ENCODE peak calls at places on chromosomes 7 and 10, in ten cellular contexts. Z, N, V, Q, C, J, H, L, X and G are unnamed samples.
A peak's percentile ranks its signal among the peaks of the same experiment; 100 is the strongest.

GRCh38 chr10:24360286-24361127 is 151.6 kb downstream of the KIAA1217 start:
- DNase-seq in C (peak; percentile 83), X (peak; percentile 40), H (peak; percentile 25), Z (peak; percentile 37), V (peak; percentile 83), L (peak; percentile 71), J (no peak), Q (peak; percentile 64), N (peak; percentile 71), G (peak; percentile 75)

GRCh38 chr10:12509016-12509793 is 159.9 kb downstream of the CAMK1D start:
- DNase-seq in H (no peak), X (no peak), C (peak; percentile 4), J (no peak), V (no peak), Q (no peak), Z (no peak), N (no peak), L (no peak), G (peak; percentile 66)

GRCh38 chr10:123570898-123571515 is 95.1 kb upstream of the GPR26 start:
- DNase-seq in J (no peak), X (no peak), Z (no peak), Q (no peak), N (no peak), V (no peak), L (no peak), H (no peak), C (peak; percentile 28), G (no peak)

GRCh38 chr10:68665841-68666240 is 55.2 kb upstream of the CCAR1 start:
- DNase-seq in L (no peak), X (no peak), J (no peak), N (no peak), Z (no peak), V (peak; percentile 32), C (no peak), Q (no peak), H (no peak), G (no peak)

GRCh38 chr10:128060341-128060851 is 65.8 kb downstream of the MKI67 start:
- DNase-seq in J (no peak), X (no peak), C (no peak), L (no peak), Q (peak; percentile 11), H (no peak), N (no peak), Z (no peak), V (no peak), G (no peak)

GRCh38 chr7:104967595-104967994 is 46.4 kb upstream of the KMT2E start:
- DNase-seq in J (no peak), X (no peak), C (no peak), L (no peak), N (no peak), Q (no peak), Z (no peak), H (no peak), V (peak; percentile 82), G (no peak)

GRCh38 chr10:131200856-131201470 is 110.6 kb downstream of the TCERG1L start:
- DNase-seq in N (no peak), C (peak; percentile 51), L (no peak), Q (no peak), Z (no peak), V (no peak), H (no peak), X (no peak), J (no peak), G (no peak)

GRCh38 chr7:140078392-140078791 is 15.6 kb upstream of the PARP12 start:
- DNase-seq in H (no peak), C (no peak), Z (no peak), N (peak; percentile 19), V (no peak), L (no peak), X (no peak), J (no peak), Q (no peak), G (no peak)

GRCh38 chr7:157021893-157022680 is 11.6 kb upstream of the MNX1 start:
- DNase-seq in V (no peak), C (peak; percentile 67), N (no peak), H (no peak), J (no peak), L (no peak), X (no peak), Q (no peak), Z (no peak), G (no peak)

GRCh38 chr7:116984917-116985316 is 31.6 kb downstream of the ST7 start:
- DNase-seq in Q (no peak), J (no peak), C (no peak), H (no peak), Z (no peak), V (peak; percentile 44), N (no peak), L (no peak), X (no peak), G (peak; percentile 37)

GRCh38 chr7:16345979-16346958 is 75.1 kb downstream of the CRPPA start:
- DNase-seq in X (no peak), N (no peak), Z (no peak), J (no peak), C (no peak), Q (no peak), H (no peak), L (no peak), V (peak; percentile 68), G (peak; percentile 83)

GRCh38 chr7:73667344-73668102 is at the start of gene VPS37D:
- DNase-seq in Q (peak; percentile 96), H (peak; percentile 94), J (peak; percentile 91), N (peak; percentile 96), L (peak; percentile 91), C (peak; percentile 97), Z (peak; percentile 77), V (peak; percentile 92), X (peak; percentile 93), G (peak; percentile 96)

GRCh38 chr7:21642422-21642821 is 99.6 kb downstream of the DNAH11 start:
- DNase-seq in X (no peak), J (no peak), C (no peak), N (no peak), Q (no peak), L (no peak), H (no peak), Z (no peak), V (no peak), G (no peak)

GRCh38 chr7:30796105-30796869 is 25.1 kb downstream of the MINDY4 start:
- DNase-seq in Z (no peak), N (no peak), Q (no peak), X (no peak), V (peak; percentile 69), H (no peak), L (no peak), J (no peak), C (no peak), G (no peak)

GRCh38 chr10:66828957-66829356 is 96.9 kb upstream of the LRRTM3 start:
- DNase-seq in C (no peak), H (no peak), V (no peak), Z (no peak), L (no peak), Q (no peak), X (no peak), J (no peak), N (no peak), G (no peak)

GRCh38 chr10:77051837-77052236 is 585.8 kb downstream of the KCNMA1 start:
- DNase-seq in N (no peak), X (no peak), Z (no peak), H (no peak), V (no peak), C (no peak), L (no peak), Q (no peak), J (no peak), G (no peak)

GRCh38 chr10:125333769-125334168 is 173.4 kb upstream of the CTBP2 start:
- DNase-seq in X (no peak), C (no peak), L (no peak), V (no peak), Z (no peak), J (no peak), N (no peak), H (no peak), Q (no peak), G (no peak)

GRCh38 chr10:93921338-93921737 is 27.6 kb downstream of the SLC35G1 start:
- DNase-seq in C (no peak), J (no peak), N (peak; percentile 63), L (no peak), X (no peak), V (no peak), Z (no peak), H (no peak), Q (no peak), G (peak; percentile 34)

GRCh38 chr10:36236931-36237330 is 594.8 kb upstream of the FZD8 start:
- DNase-seq in C (no peak), Z (no peak), V (no peak), X (no peak), Q (no peak), J (no peak), L (no peak), N (no peak), H (no peak), G (no peak)

GRCh38 chr7:49295136-49295535 is 370.8 kb downstream of the CDC14C start:
- DNase-seq in Z (no peak), V (peak; percentile 77), H (no peak), Q (no peak), X (no peak), C (no peak), J (no peak), L (no peak), N (no peak), G (no peak)

GRCh38 chr10:70952446-70952845 is 64.1 kb upstream of the PCBD1 start:
- DNase-seq in N (no peak), Z (no peak), H (no peak), V (no peak), C (peak; percentile 41), Q (no peak), L (no peak), X (no peak), J (no peak), G (no peak)

GRCh38 chr10:11215468-11215867 is 197.8 kb downstream of the CELF2 start:
- DNase-seq in Q (no peak), V (no peak), H (no peak), N (no peak), L (no peak), J (no peak), X (no peak), C (no peak), Z (no peak), G (no peak)

GRCh38 chr10:74518076-74518475 is 308.3 kb upstream of the KAT6B start:
- DNase-seq in V (no peak), X (no peak), J (no peak), H (no peak), Z (no peak), C (no peak), Q (no peak), N (no peak), L (no peak), G (no peak)

GRCh38 chr7:22447759-22448158 is 52.2 kb downstream of the STEAP1B start:
- DNase-seq in N (no peak), J (no peak), L (no peak), H (no peak), X (no peak), V (no peak), Z (no peak), C (no peak), Q (no peak), G (no peak)

GRCh38 chr7:101125989-101126650 is 784 bp upstream of the SERPINE1 start:
- DNase-seq in Q (no peak), V (peak; percentile 89), N (no peak), L (peak; percentile 84), Z (no peak), C (peak; percentile 95), J (no peak), H (no peak), X (no peak), G (no peak)